ENCODE peak calls at places on chromosomes 1 and 21, in ten cellular contexts. G, M, I, V, Z, B, C, Q, D and R are unnamed samples.

GRCh38 chr1:18798533-18799445 is 60.7 kb downstream of the TAS1R2 start:
- DNase-seq in G (no peak), M (no peak), I (no peak), V (no peak), Z (no peak), B (no peak), C (no peak), Q (no peak), D (no peak), R (no peak)

GRCh38 chr1:19009882-19010321 is 53.4 kb upstream of the IFFO2 start:
- DNase-seq in G (no peak), M (no peak), I (peak), V (no peak), Z (no peak), B (no peak), C (peak), Q (peak), D (peak), R (no peak)

GRCh38 chr1:94989911-94990463 is 63.1 kb upstream of the CNN3 start:
- DNase-seq in G (no peak), M (no peak), I (no peak), V (no peak), Z (no peak), B (no peak), C (no peak), Q (no peak), D (no peak), R (no peak)

GRCh38 chr1:111192074-111192473 is 8.4 kb downstream of the DENND2D start:
- DNase-seq in G (no peak), M (no peak), I (no peak), V (no peak), Z (no peak), B (no peak), C (no peak), Q (no peak), D (no peak), R (no peak)

GRCh38 chr1:164382384-164382783 is 176.6 kb upstream of the PBX1 start:
- DNase-seq in G (no peak), M (no peak), I (no peak), V (no peak), Z (peak), B (no peak), C (no peak), Q (no peak), D (no peak), R (no peak)

GRCh38 chr1:186829679-186830587 is 1.2 kb downstream of the PLA2G4A start:
- DNase-seq in G (no peak), M (no peak), I (no peak), V (no peak), Z (no peak), B (no peak), C (no peak), Q (no peak), D (no peak), R (no peak)

GRCh38 chr1:37932759-37933158 is 14.1 kb downstream of the INPP5B start:
- DNase-seq in G (no peak), M (no peak), I (peak), V (no peak), Z (no peak), B (no peak), C (peak), Q (no peak), D (peak), R (no peak)

GRCh38 chr1:159229486-159229885 is 24.8 kb downstream of the ACKR1 start:
- DNase-seq in G (no peak), M (no peak), I (no peak), V (no peak), Z (no peak), B (no peak), C (no peak), Q (no peak), D (no peak), R (no peak)

GRCh38 chr1:1274931-1275431 is 1.3 kb upstream of the UBE2J2 start:
- DNase-seq in G (peak), M (no peak), I (no peak), V (peak), Z (no peak), B (no peak), C (no peak), Q (no peak), D (no peak), R (no peak)

GRCh38 chr1:109644670-109645069 is 11.2 kb upstream of the GSTM4 start:
- DNase-seq in G (no peak), M (no peak), I (no peak), V (no peak), Z (no peak), B (no peak), C (no peak), Q (peak), D (no peak), R (no peak)

GRCh38 chr1:197272791-197273190 is 4.7 kb downstream of the CRB1 start:
- DNase-seq in G (no peak), M (no peak), I (peak), V (no peak), Z (no peak), B (no peak), C (peak), Q (no peak), D (peak), R (no peak)

GRCh38 chr1:6603424-6603850 is 768 bp upstream of the KLHL21 start:
- DNase-seq in G (no peak), M (peak), I (peak), V (peak), Z (peak), B (peak), C (peak), Q (peak), D (peak), R (no peak)

GRCh38 chr1:20361805-20362381 is 71.2 kb downstream of the VWA5B1 start:
- DNase-seq in G (peak), M (peak), I (peak), V (peak), Z (peak), B (no peak), C (no peak), Q (peak), D (peak), R (no peak)

GRCh38 chr21:21458124-21458631 is 460.0 kb downstream of the NCAM2 start:
- DNase-seq in G (no peak), M (peak), I (no peak), V (no peak), Z (no peak), B (no peak), C (no peak), Q (no peak), D (no peak), R (no peak)

GRCh38 chr1:41712687-41713086 is 206.0 kb downstream of the HIVEP3 start:
- DNase-seq in G (no peak), M (peak), I (no peak), V (no peak), Z (peak), B (no peak), C (no peak), Q (peak), D (peak), R (no peak)

GRCh38 chr1:192235127-192235526 is 76.9 kb downstream of the RGS18 start:
- DNase-seq in G (no peak), M (no peak), I (peak), V (no peak), Z (no peak), B (no peak), C (peak), Q (no peak), D (no peak), R (no peak)

GRCh38 chr1:56547977-56548376 is 31.4 kb downstream of the PLPP3 start:
- DNase-seq in G (no peak), M (peak), I (no peak), V (no peak), Z (peak), B (no peak), C (no peak), Q (no peak), D (no peak), R (no peak)

GRCh38 chr1:211735208-211736170 is 60.1 kb upstream of the NEK2 start:
- DNase-seq in G (no peak), M (no peak), I (peak), V (no peak), Z (no peak), B (no peak), C (peak), Q (peak), D (peak), R (peak)

GRCh38 chr1:223105568-223105967 is 37.5 kb downstream of the TLR5 start:
- DNase-seq in G (no peak), M (no peak), I (no peak), V (no peak), Z (no peak), B (no peak), C (no peak), Q (no peak), D (no peak), R (no peak)

GRCh38 chr1:51070640-51071039 is 31.4 kb upstream of the C1orf185 start:
- DNase-seq in G (no peak), M (no peak), I (peak), V (no peak), Z (no peak), B (no peak), C (peak), Q (peak), D (peak), R (no peak)

GRCh38 chr1:54335396-54336056 is 70.7 kb downstream of the SSBP3 start:
- DNase-seq in G (peak), M (peak), I (peak), V (no peak), Z (peak), B (peak), C (peak), Q (peak), D (peak), R (no peak)

GRCh38 chr1:4027492-4028138 is 127.5 kb upstream of the C1orf174 start:
- DNase-seq in G (no peak), M (no peak), I (no peak), V (no peak), Z (no peak), B (no peak), C (no peak), Q (no peak), D (no peak), R (no peak)

GRCh38 chr1:114330451-114330983 is 176.8 kb upstream of the SYT6 start:
- DNase-seq in G (no peak), M (no peak), I (no peak), V (no peak), Z (no peak), B (no peak), C (no peak), Q (no peak), D (no peak), R (no peak)

GRCh38 chr1:39270368-39270767 is 65.9 kb downstream of the MACF1 start:
- DNase-seq in G (no peak), M (no peak), I (no peak), V (no peak), Z (no peak), B (no peak), C (no peak), Q (no peak), D (no peak), R (no peak)
- H3K27ac ChIP-seq in G (no peak), M (no peak), I (no peak), V (no peak), Z (peak), B (no peak), C (no peak), Q (no peak), D (peak), R (peak)

GRCh38 chr1:201290551-201290950 is 7.2 kb downstream of the PKP1 start:
- DNase-seq in G (no peak), M (no peak), I (no peak), V (no peak), Z (no peak), B (peak), C (no peak), Q (no peak), D (no peak), R (no peak)

GRCh38 chr1:201286445-201286844 is 3.1 kb downstream of the PKP1 start:
- DNase-seq in G (no peak), M (no peak), I (no peak), V (no peak), Z (no peak), B (peak), C (no peak), Q (no peak), D (no peak), R (no peak)

GRCh38 chr1:201285846-201286245 is 2.5 kb downstream of the PKP1 start:
- DNase-seq in G (no peak), M (no peak), I (no peak), V (no peak), Z (no peak), B (peak), C (no peak), Q (no peak), D (no peak), R (no peak)

GRCh38 chr1:201288765-201289164 is 5.5 kb downstream of the PKP1 start:
- DNase-seq in G (no peak), M (no peak), I (no peak), V (no peak), Z (no peak), B (peak), C (no peak), Q (no peak), D (no peak), R (no peak)

GRCh38 chr1:201288007-201288406 is 4.7 kb downstream of the PKP1 start:
- DNase-seq in G (no peak), M (no peak), I (no peak), V (no peak), Z (no peak), B (peak), C (no peak), Q (no peak), D (no peak), R (no peak)
- H3K27ac ChIP-seq in G (no peak), M (no peak), I (no peak), V (no peak), Z (no peak), B (no peak), C (no peak), Q (no peak), D (no peak), R (no peak)

GRCh38 chr1:16348414-16349182 is 3.7 kb downstream of the FBXO42 start:
- DNase-seq in G (no peak), M (no peak), I (peak), V (no peak), Z (no peak), B (no peak), C (peak), Q (peak), D (peak), R (no peak)
- H3K27ac ChIP-seq in G (no peak), M (no peak), I (peak), V (no peak), Z (peak), B (no peak), C (peak), Q (peak), D (peak), R (no peak)

GRCh38 chr1:77888071-77888428 is 374 bp upstream of the NEXN start:
- DNase-seq in G (no peak), M (no peak), I (peak), V (no peak), Z (no peak), B (no peak), C (peak), Q (peak), D (peak), R (no peak)
- H3K27ac ChIP-seq in G (peak), M (peak), I (peak), V (peak), Z (peak), B (peak), C (peak), Q (peak), D (peak), R (no peak)

DNA sequence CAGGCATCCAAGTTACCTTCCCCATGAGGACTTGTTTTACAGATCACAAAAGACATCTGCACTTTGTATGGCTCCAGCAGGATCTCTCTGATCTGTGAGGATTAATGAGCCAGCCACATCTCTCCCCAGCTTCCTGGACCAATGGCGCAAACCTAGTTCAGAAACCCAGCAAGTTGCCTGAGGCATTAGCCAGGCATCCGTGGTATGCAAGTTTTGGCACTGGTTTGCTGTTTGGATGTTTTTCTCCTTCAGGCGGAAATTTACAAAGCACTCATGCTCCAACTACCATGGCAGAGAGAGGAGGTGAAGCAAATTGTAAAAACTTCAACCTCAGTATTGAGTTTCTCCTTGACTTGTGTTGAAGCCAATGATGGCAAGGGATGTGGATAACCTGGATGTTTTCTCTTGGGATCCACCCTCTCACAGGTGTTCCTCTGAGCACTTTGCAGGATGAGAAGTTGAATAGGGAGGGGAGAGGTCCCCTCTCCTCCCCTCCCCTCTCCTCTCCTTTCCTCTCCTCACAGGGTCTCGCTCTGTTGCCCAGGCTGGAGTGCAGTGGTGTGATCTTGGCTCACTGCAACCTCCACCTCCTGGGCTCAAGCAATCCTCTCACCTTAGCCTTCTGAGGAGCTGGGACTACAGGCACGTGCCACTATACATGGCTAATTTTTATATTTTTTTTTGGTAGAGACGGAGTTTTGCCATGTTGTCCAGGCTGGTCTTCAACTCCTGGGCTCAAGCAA is 25.6 kb upstream of the ENO1 start:
- DNase-seq in G (no peak), M (no peak), I (peak), V (peak), Z (no peak), B (peak), C (peak), Q (peak), D (peak), R (no peak)
- H3K27ac ChIP-seq in G (no peak), M (no peak), I (peak), V (peak), Z (no peak), B (peak), C (peak), Q (peak), D (peak), R (peak)

GRCh38 chr1:27001570-27002360 is 8.3 kb downstream of the TRNP1 start:
- DNase-seq in G (peak), M (peak), I (no peak), V (no peak), Z (peak), B (no peak), C (no peak), Q (no peak), D (peak), R (no peak)
- H3K27ac ChIP-seq in G (peak), M (peak), I (no peak), V (no peak), Z (peak), B (peak), C (no peak), Q (no peak), D (peak), R (peak)

GRCh38 chr1:10431065-10431730 is 965 bp downstream of the CENPS start:
- DNase-seq in G (no peak), M (no peak), I (peak), V (peak), Z (no peak), B (no peak), C (peak), Q (no peak), D (peak), R (no peak)
- H3K27ac ChIP-seq in G (peak), M (peak), I (peak), V (no peak), Z (peak), B (no peak), C (peak), Q (peak), D (peak), R (peak)